ENCODE peak calls at places on chromosomes 12 and 14, in five cellular contexts. N is MM.1S; Z is aorta; L is CD8-positive, alpha-beta memory T cell; A is prostate gland. K is an unnamed sample.

GRCh38 chr12:114012744-114013431 is 46.8 kb upstream of the RBM19 start:
- DNase-seq in A (no peak), Z (no peak), L (no peak), N (no peak), K (no peak)

GRCh38 chr12:118813778-118814359 is 167.5 kb upstream of the SRRM4 start:
- DNase-seq in N (no peak), L (no peak), A (no peak), Z (no peak), K (no peak)

GRCh38 chr12:120620624-120621023 is 19.8 kb upstream of the CABP1 start:
- DNase-seq in L (no peak), N (no peak), Z (no peak), A (no peak), K (no peak)

GRCh38 chr12:100199347-100200136 is 1.1 kb upstream of the ACTR6 start:
- DNase-seq in L (peak), N (peak), A (peak), Z (peak), K (peak)

GRCh38 chr12:107564946-107565345 is 120.7 kb upstream of the PWP1 start:
- DNase-seq in Z (no peak), N (peak), A (no peak), L (no peak), K (peak)

GRCh38 chr14:84036863-84037262 is 1493.1 kb upstream of the FLRT2 start:
- DNase-seq in N (peak), Z (no peak), A (no peak), L (no peak), K (no peak)

GRCh38 chr12:109761631-109761950 is 48.0 kb downstream of the FAM222A start:
- DNase-seq in L (no peak), N (no peak), Z (peak), A (no peak), K (no peak)

GRCh38 chr12:63668028-63668799 is at the start of gene DPY19L2:
- DNase-seq in Z (peak), A (peak), N (peak), L (peak), K (peak)

GRCh38 chr12:5200276-5201087 is 156.8 kb downstream of the KCNA5 start:
- DNase-seq in N (peak), A (peak), L (no peak), Z (peak), K (peak)

GRCh38 chr14:71694888-71695505 is 237.2 kb upstream of the RGS6 start:
- DNase-seq in A (no peak), Z (no peak), N (no peak), L (no peak), K (no peak)

DNA sequence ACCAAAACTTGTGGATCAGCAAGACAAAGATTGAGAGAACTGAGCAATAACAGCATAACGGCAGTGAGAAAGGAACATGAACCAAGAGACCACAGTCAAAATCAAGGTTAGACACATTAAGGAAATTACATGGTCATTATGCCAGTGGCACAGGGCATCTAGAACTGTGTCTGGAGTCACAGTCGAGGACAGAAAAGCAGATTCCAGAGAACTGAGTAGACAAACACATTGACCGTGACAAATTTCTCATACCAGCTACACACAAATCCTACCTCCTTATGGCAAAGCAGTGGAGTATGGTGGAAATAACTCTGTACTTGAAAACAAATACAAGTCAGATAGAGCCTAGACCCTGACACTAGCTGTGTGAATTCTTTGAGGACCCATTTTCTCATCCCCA is 367.3 kb downstream of the DUSP6 start:
- DNase-seq in L (no peak), N (no peak), A (no peak), Z (no peak), K (no peak)
- H3K27ac ChIP-seq in L (no peak), N (no peak), A (no peak), Z (no peak), K (no peak)

GRCh38 chr12:87425942-87426554 is 603.2 kb downstream of the C12orf50 start:
- DNase-seq in Z (no peak), N (no peak), A (no peak), L (no peak), K (no peak)
- H3K27ac ChIP-seq in Z (no peak), N (no peak), A (no peak), L (no peak), K (no peak)

GRCh38 chr12:57234571-57235011 is 5.1 kb downstream of the SHMT2 start:
- DNase-seq in Z (peak), A (no peak), L (no peak), N (no peak), K (no peak)
- H3K27ac ChIP-seq in Z (no peak), A (no peak), L (no peak), N (no peak), K (no peak)

GRCh38 chr12:50248406-50248805 is 34.9 kb downstream of the LIMA1 start:
- DNase-seq in L (no peak), A (no peak), Z (no peak), N (no peak), K (no peak)

GRCh38 chr12:50243507-50243906 is 39.8 kb downstream of the LIMA1 start:
- DNase-seq in Z (no peak), A (no peak), L (no peak), N (no peak), K (no peak)

GRCh38 chr12:50246873-50247612 is 36.3 kb downstream of the LIMA1 start:
- DNase-seq in L (no peak), A (peak), Z (peak), N (no peak), K (no peak)

GRCh38 chr12:50248883-50249282 is 34.4 kb downstream of the LIMA1 start:
- DNase-seq in A (no peak), L (no peak), N (no peak), Z (no peak), K (no peak)

DNA sequence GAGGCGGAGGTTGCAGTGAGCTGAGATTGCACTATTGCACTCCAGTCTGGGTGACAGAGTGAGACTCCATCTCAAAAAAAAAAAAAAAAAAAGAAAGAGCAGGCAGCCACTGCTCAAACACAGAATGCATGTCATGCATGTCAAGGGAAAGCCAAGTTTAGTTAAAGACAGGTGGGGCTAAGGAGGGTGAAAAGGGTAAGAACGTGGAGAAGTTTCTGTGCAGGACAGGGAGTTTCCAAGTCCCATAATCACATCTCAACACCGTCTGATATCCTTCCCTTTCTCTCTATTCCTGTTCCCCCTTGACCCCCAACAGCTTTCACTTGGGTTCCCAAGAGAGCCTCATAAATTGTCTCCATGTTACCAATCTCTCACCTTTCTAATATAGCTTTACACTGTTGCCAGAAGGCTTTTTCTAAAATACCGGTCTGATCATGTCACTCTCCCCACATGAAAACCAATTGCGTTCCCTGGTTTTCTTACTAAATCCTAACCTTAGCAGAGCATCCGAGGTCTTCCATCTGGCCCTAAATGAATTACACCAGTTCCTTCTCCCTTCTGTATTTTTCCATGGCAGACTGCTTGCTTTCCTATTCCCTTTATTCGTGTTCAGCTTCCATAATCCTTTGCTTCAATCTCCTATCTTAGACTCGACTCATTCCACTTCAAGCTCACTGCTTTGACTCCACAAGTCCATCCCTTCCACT is 37.0 kb downstream of the LIMA1 start:
- DNase-seq in A (no peak), Z (no peak), N (no peak), L (no peak), K (peak)
- H3K27ac ChIP-seq in A (peak), Z (peak), N (no peak), L (no peak), K (peak)

DNA sequence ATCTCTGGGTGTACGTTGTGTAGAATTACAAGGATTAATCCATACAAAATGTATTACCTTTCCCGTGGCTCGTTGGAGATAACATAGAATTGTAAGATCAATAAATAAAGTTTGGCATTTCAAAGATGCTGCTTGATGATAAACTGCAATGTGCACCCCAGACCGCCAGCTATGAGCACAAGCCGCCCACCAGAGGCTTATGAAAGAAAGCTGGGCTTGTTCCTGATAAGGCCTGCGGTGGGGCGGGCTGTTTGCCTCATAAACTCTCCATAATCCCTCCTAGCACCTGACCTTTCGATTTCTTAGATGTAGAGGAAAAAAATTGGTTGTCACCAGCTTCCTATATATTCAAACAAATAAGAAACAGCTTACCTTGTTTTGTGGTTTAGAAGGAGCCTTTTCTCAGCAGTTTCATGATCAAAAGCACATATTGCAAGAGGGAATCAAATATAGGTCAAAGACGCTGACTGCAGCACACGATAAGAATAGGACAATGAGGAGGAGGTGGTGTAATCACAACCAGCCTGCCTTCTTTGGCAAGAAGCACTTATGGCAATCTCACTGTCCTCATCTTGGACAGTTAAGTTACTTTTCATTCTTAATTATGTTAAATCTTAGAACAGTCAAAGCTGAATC is 293.6 kb downstream of the RMST start:
- DNase-seq in L (no peak), A (no peak), N (peak), Z (no peak), K (no peak)
- H3K27ac ChIP-seq in L (no peak), A (no peak), N (peak), Z (no peak), K (no peak)